ENCODE peak calls at places on chromosomes 12 and 14, in four cellular contexts. K is fibroblast of lung, X is NCI-H510A, R is SK-MEL-5. W is an unnamed sample.

GRCh38 chr12:109125791-109126190 is 9.4 kb downstream of the ACACB start:
- DNase-seq in X (no peak), K (no peak), R (no peak), W (no peak)

GRCh38 chr12:57152408-57153038 is 5.1 kb upstream of the LRP1-AS start:
- DNase-seq in R (peak; percentile 30), X (no peak), K (peak; percentile 65), W (no peak)

GRCh38 chr12:2250797-2251196 is 198.0 kb downstream of the CACNA1C start:
- DNase-seq in R (no peak), X (no peak), K (no peak), W (no peak)

GRCh38 chr12:65557425-65558167 is 266.7 kb upstream of the HMGA2 start:
- DNase-seq in X (no peak), K (no peak), R (peak; percentile 47), W (no peak)

GRCh38 chr14:92609955-92610354 is 96.4 kb downstream of the RIN3 start:
- DNase-seq in X (no peak), R (no peak), K (no peak), W (no peak)

GRCh38 chr12:65556676-65557424 is 267.4 kb upstream of the HMGA2 start:
- DNase-seq in K (peak; percentile 72), X (peak; percentile 49), R (peak; percentile 86), W (no peak)

GRCh38 chr14:103854822-103855733 is 7.7 kb upstream of the PPP1R13B start:
- DNase-seq in R (no peak), K (no peak), X (peak; percentile 89), W (peak; percentile 68)

GRCh38 chr12:114288071-114288470 is 117.9 kb downstream of the TBX5 start:
- DNase-seq in K (peak; percentile 95), R (no peak), X (no peak), W (no peak)

GRCh38 chr12:52126605-52127578 is 47.4 kb downstream of the SMIM41 start:
- DNase-seq in R (no peak), X (no peak), K (no peak), W (no peak)

GRCh38 chr14:105061428-105062047 is 3.7 kb downstream of the GPR132 start:
- DNase-seq in R (no peak), K (no peak), X (no peak), W (no peak)

GRCh38 chr12:103560604-103561101 is 26.4 kb upstream of the STAB2 start:
- DNase-seq in X (no peak), K (peak; percentile 99), R (peak; percentile 5), W (no peak)

GRCh38 chr14:99537399-99537798 is 56.2 kb downstream of the CCNK start:
- DNase-seq in R (no peak), K (peak; percentile 91), X (no peak), W (no peak)

GRCh38 chr12:116559330-116560080 is at the start of gene MAP1LC3B2:
- DNase-seq in K (peak; percentile 78), X (no peak), R (peak; percentile 87), W (peak; percentile 17)

GRCh38 chr12:2097617-2098016 is 44.8 kb downstream of the CACNA1C start:
- DNase-seq in R (no peak), X (no peak), K (no peak), W (no peak)